ENCODE peak calls at places on chromosomes 16 and 17, in five cellular contexts. F, Y, Q, M and H are unnamed samples.

GRCh38 chr17:72609501-72609900 is 483.0 kb downstream of the SLC39A11 start:
- DNase-seq in Q (no peak), M (no peak), F (no peak), Y (peak; percentile 62), H (no peak)

GRCh38 chr17:44747566-44747965 is 11.2 kb upstream of the ADAM11 start:
- DNase-seq in Q (no peak), M (no peak), F (peak; percentile 15), Y (no peak), H (no peak)

GRCh38 chr17:81101614-81102306 is 63.5 kb upstream of the PVALEF start:
- DNase-seq in M (peak; percentile 88), F (peak; percentile 83), Q (peak; percentile 83), Y (peak; percentile 82), H (peak; percentile 50)

GRCh38 chr17:75645501-75645888 is 12.3 kb downstream of the SMIM5 start:
- DNase-seq in Q (peak; percentile 83), Y (peak; percentile 80), F (peak; percentile 92), M (no peak), H (no peak)

GRCh38 chr17:74663566-74663965 is 40.0 kb upstream of the CD300E start:
- DNase-seq in Y (no peak), M (no peak), F (no peak), Q (no peak), H (no peak)

GRCh38 chr16:69477546-69477945 is 53.1 kb downstream of the CYB5B start:
- DNase-seq in Y (no peak), M (no peak), F (peak; percentile 21), Q (no peak), H (no peak)

GRCh38 chr17:16442141-16442540 is 26.8 kb downstream of the TRPV2 start:
- DNase-seq in M (no peak), Q (no peak), Y (no peak), F (peak; percentile 95), H (no peak)

GRCh38 chr17:43719578-43719977 is 39.0 kb downstream of the SOST start:
- DNase-seq in Y (no peak), F (no peak), Q (no peak), M (no peak), H (no peak)

GRCh38 chr17:1227917-1228751 is 42.1 kb upstream of the BHLHA9 start:
- DNase-seq in F (peak; percentile 9), Y (peak; percentile 40), M (no peak), Q (no peak), H (no peak)

GRCh38 chr17:77735341-77736206 is 222.9 kb upstream of the TNRC6C start:
- DNase-seq in Y (no peak), F (peak; percentile 18), M (no peak), Q (peak; percentile 76), H (no peak)

GRCh38 chr16:16096161-16096857 is 127.0 kb downstream of the ABCC6 start:
- DNase-seq in M (no peak), Q (peak; percentile 34), F (peak; percentile 86), Y (peak; percentile 43), H (no peak)

GRCh38 chr17:79114455-79115301 is 40.1 kb downstream of the ENGASE start:
- DNase-seq in Y (peak; percentile 66), Q (peak; percentile 67), M (no peak), F (peak; percentile 15), H (peak; percentile 94)

GRCh38 chr16:20675488-20676267 is 21.8 kb downstream of the ACSM1 start:
- DNase-seq in F (peak; percentile 12), Q (peak; percentile 39), M (peak; percentile 34), Y (peak; percentile 75), H (peak; percentile 79)

GRCh38 chr16:760498-761343 is at the start of gene MSLN:
- DNase-seq in M (no peak), Q (peak; percentile 52), F (no peak), Y (no peak), H (no peak)

GRCh38 chr17:72135546-72136325 is 14.9 kb downstream of the SOX9 start:
- DNase-seq in Y (no peak), F (peak; percentile 45), Q (no peak), M (no peak), H (no peak)

GRCh38 chr17:10265100-10265810 is 66.8 kb upstream of the GAS7 start:
- DNase-seq in M (no peak), Y (no peak), F (no peak), Q (no peak), H (no peak)

GRCh38 chr16:57775661-57776469 is 26.4 kb downstream of the KIFC3 start:
- DNase-seq in Y (no peak), M (no peak), F (peak; percentile 52), Q (no peak), H (no peak)

GRCh38 chr17:12789075-12789975 is at the start of gene ARHGAP44:
- DNase-seq in Y (peak; percentile 61), Q (peak; percentile 66), F (peak; percentile 67), M (no peak), H (peak; percentile 14)

GRCh38 chr16:66416981-66417700 is 10.0 kb upstream of the BEAN1 start:
- DNase-seq in Y (no peak), F (no peak), M (no peak), Q (no peak), H (no peak)

GRCh38 chr17:81312624-81313325 is 17.7 kb upstream of the SLC38A10 start:
- DNase-seq in Q (no peak), M (no peak), F (peak; percentile 39), Y (no peak), H (no peak)

GRCh38 chr16:47577029-47577428 is 115.9 kb downstream of the PHKB start:
- DNase-seq in M (no peak), Y (no peak), F (no peak), Q (no peak), H (no peak)

GRCh38 chr16:2150418-2151187 is 2.2 kb downstream of the RAB26 start:
- DNase-seq in Y (peak; percentile 80), F (no peak), M (no peak), Q (no peak), H (no peak)

DNA sequence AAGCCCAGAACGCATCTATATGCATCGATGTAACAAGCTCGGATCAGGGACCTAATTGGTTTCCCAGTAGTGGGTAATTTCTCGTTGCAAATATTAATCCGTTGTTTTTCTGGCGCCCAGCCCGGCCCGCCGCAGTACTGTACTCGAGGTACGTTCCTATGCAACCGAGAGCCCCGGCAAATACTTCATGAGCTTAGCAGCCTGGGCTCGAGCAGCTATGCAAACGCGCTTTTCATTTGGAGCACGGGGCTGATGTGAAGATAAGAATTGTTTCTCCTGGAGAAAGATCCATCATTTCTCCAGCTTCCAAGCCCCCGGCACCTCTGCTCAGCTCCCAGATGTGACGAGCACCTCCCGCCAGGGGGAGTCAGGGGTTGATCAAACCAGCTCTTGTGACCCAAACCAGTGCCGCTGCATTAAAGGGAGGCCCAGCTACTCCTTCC is 229.8 kb downstream of the KATNIP start:
- DNase-seq in Y (peak; percentile 16), M (no peak), Q (peak; percentile 57), F (peak; percentile 75), H (no peak)
- H3K4me3 ChIP-seq in Y (no peak overlapping the region), M (no peak overlapping the region), Q (no peak overlapping the region), F (no peak overlapping the region), H (no peak overlapping the region)

GRCh38 chr17:30234954-30235353 is 543 bp downstream of the SLC6A4 start:
- DNase-seq in Q (no peak), M (no peak), Y (no peak), F (no peak), H (no peak)

GRCh38 chr17:30236807-30237206 is 1.3 kb upstream of the SLC6A4 start:
- DNase-seq in Q (peak; percentile 56), F (peak; percentile 34), Y (peak; percentile 63), M (no peak), H (no peak)

GRCh38 chr17:30236297-30236624 is 764 bp upstream of the SLC6A4 start:
- DNase-seq in Q (no peak), F (no peak), M (no peak), Y (no peak), H (no peak)

GRCh38 chr17:30234296-30234695 is 1.2 kb downstream of the SLC6A4 start:
- DNase-seq in Y (no peak), Q (no peak), F (no peak), M (no peak), H (no peak)

GRCh38 chr17:30235386-30236296 is at the start of gene SLC6A4:
- DNase-seq in F (no peak), Q (no peak), Y (peak; percentile 7), M (no peak), H (no peak)
- H3K4me3 ChIP-seq in F (peak within 1 kb of the TSS; percentile 49), Q (peak within 1 kb of the TSS; percentile 30), Y (peak within 1 kb of the TSS; percentile 15), M (no peak within 1 kb of the TSS), H (peak within 1 kb of the TSS; percentile 21)

GRCh38 chr17:48046296-48046695 is 1.9 kb upstream of the NFE2L1 start:
- DNase-seq in Y (no peak), M (no peak), F (no peak), Q (no peak), H (no peak)

GRCh38 chr17:48047741-48048320 is 328 bp upstream of the NFE2L1 start:
- DNase-seq in M (peak; percentile 98), Y (peak; percentile 100), Q (peak; percentile 100), F (peak; percentile 100), H (peak; percentile 100)

GRCh38 chr17:48048321-48049140 is at the start of gene NFE2L1:
- DNase-seq in Y (peak; percentile 88), M (peak; percentile 31), F (peak; percentile 95), Q (peak; percentile 94), H (peak; percentile 69)

GRCh38 chr17:48045270-48046001 is 2.7 kb upstream of the NFE2L1 start:
- DNase-seq in Y (peak; percentile 67), Q (no peak), M (no peak), F (no peak), H (no peak)

DNA sequence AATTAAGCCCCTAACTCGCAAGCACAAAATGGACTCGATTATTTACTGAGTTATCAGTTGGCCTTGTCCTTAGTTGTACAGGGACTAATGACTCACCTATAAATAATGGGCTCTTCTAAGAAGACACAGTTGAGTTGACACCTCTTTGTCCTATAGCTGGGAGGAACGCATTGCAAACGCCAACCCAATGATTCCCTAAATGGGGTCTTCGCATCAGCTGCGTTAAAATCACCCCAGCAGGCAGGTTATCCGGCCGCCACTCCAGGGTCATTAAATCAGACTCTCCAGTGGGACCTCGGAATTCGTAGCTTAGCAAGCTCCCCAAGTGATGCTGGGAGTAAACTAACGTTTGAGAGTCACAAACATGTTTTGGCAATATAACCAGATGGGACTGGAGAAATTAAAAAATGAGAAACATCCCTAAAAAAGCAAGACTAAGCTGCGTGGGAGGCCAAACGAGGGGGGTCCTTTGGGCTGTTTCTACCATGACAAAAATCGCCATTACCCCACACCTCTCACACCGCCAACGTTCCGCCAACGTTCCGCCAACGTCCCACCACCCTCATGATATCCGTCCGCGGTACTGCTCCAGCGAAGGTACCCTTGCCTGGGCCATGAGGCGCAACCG is 932 bp upstream of the NFE2L1 start:
- DNase-seq in Y (no peak), Q (no peak), M (no peak), F (no peak), H (no peak)
- H3K4me3 ChIP-seq in Y (peak overlapping the region; percentile 31), Q (peak overlapping the region; percentile 79), M (peak overlapping the region; percentile 86), F (peak overlapping the region; percentile 87), H (peak overlapping the region; percentile 88)

DNA sequence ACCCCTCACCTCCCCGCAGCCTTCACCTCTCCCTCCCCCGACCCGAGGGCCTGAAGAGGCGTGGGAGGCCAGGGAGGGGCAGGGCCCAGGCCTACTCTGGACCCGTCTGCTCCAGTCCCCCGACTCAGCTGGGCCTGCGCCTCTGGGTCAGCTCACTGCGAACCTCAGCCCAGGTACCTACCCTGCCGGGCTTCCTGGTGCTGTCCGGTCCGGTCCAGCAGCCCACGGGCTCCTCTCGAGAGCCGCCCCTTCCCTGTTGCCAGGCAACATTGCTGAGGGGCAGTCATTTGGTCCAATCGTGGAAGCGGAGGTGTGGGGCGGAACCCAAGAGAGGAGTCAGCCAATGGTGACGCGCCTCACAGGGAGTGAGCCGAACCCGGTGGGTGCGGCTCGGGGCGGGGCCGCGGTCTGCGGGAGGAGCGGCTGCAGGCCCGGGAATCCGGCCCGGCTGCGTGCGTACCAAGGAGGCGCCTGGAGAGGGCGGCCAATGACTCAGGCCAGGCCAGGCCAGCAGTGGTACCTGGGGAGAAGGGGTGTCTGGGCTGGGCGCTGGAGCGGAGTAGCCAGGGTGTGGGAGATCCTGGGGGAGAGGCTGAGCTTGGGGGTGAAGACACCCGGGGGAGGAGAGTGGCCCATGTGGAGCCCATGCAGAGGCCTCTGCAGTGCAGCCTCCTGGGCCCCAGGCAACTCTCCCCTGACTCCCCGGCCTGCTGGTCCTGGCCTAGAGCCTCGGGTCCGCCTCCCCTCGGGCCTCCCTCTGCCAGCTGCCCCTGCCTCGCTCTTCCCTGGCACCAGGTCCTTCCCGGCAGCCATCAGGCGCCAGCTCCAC is at the start of gene MEAK7:
- DNase-seq in Q (peak; percentile 99), F (peak; percentile 99), Y (peak; percentile 99), M (peak; percentile 95), H (peak; percentile 97)
- H3K4me3 ChIP-seq in Q (peak within 1 kb of the TSS; percentile 66), F (peak within 1 kb of the TSS; percentile 100), Y (peak within 1 kb of the TSS; percentile 47), M (peak within 1 kb of the TSS; percentile 85), H (peak within 1 kb of the TSS; percentile 82)